ENCODE peak calls at places on chromosomes 5 and 9, in ten cellular contexts. A, R, W, O, U, Q, E, V, L and X are unnamed samples.

GRCh38 chr5:149684371-149684770 is 45.7 kb upstream of the PPARGC1B start:
- DNase-seq in R (no peak), Q (no peak), L (no peak), U (no peak), O (no peak), W (no peak), A (no peak), V (no peak), E (no peak), X (no peak)

GRCh38 chr5:83636141-83636540 is 84.5 kb downstream of the HAPLN1 start:
- DNase-seq in E (no peak), O (no peak), R (no peak), V (no peak), W (no peak), Q (no peak), L (no peak), A (no peak), U (no peak), X (peak)

GRCh38 chr5:132437604-132438275 is 52.8 kb downstream of the IRF1 start:
- DNase-seq in V (no peak), O (peak), L (no peak), W (no peak), Q (peak), E (peak), U (peak), R (peak), A (no peak), X (peak)

GRCh38 chr5:161546463-161547301 is at the start of gene GABRB2:
- DNase-seq in U (peak), A (peak), E (no peak), W (peak), Q (peak), L (no peak), O (peak), V (no peak), R (peak), X (no peak)

GRCh38 chr5:37494756-37495155 is 115.6 kb downstream of the WDR70 start:
- DNase-seq in E (no peak), A (no peak), L (no peak), O (peak), R (no peak), U (no peak), Q (no peak), V (no peak), W (no peak), X (no peak)

GRCh38 chr5:124206540-124206939 is 539.9 kb downstream of the ZNF608 start:
- DNase-seq in W (no peak), U (no peak), Q (no peak), V (no peak), A (no peak), O (no peak), R (no peak), E (no peak), L (no peak), X (no peak)

GRCh38 chr9:110571801-110572490 is 7.6 kb downstream of the SVEP1 start:
- DNase-seq in Q (no peak), R (no peak), U (no peak), V (no peak), L (no peak), W (no peak), A (no peak), O (no peak), E (no peak), X (no peak)

GRCh38 chr9:113973963-113974413 is 97.9 kb downstream of the ZNF618 start:
- DNase-seq in R (no peak), W (no peak), U (no peak), A (no peak), L (no peak), V (no peak), Q (no peak), E (no peak), O (peak), X (no peak)

GRCh38 chr5:10329808-10330481 is 22.2 kb upstream of the CMBL start:
- DNase-seq in R (no peak), O (peak), L (no peak), U (no peak), E (no peak), A (no peak), Q (no peak), W (no peak), V (no peak), X (no peak)

GRCh38 chr5:116454417-116454927 is 120.2 kb downstream of the SEMA6A start:
- DNase-seq in V (no peak), R (peak), W (peak), U (no peak), O (peak), L (no peak), E (no peak), Q (no peak), A (no peak), X (peak)

GRCh38 chr5:81789033-81789432 is 38.1 kb upstream of the SSBP2 start:
- DNase-seq in R (no peak), A (no peak), L (no peak), U (peak), V (no peak), O (peak), W (no peak), Q (no peak), E (no peak), X (peak)